ENCODE peak calls at places on chromosomes 2 and 18, in nine cellular contexts. One of them, this sample, is unnamed.
A peak's percentile ranks its signal among the peaks of the same experiment; 100 is the strongest.

GRCh38 chr2:161076936-161077335 is 83.3 kb upstream of the TANK start:
- DNase-seq in PC-3: no peak
- DNase-seq in BE2C: no peak
- DNase-seq in SJSA1: no peak
- DNase-seq in colonic mucosa: no peak
- DNase-seq in kidney epithelial cell: no peak
- DNase-seq in mesenchymal stem cell: no peak
- DNase-seq in testis: no peak
- DNase-seq in aorta: no peak
- DNase-seq in this sample: no peak

GRCh38 chr18:24470805-24471204 is 10.4 kb downstream of the HRH4 start:
- DNase-seq in PC-3: no peak
- DNase-seq in BE2C: no peak
- DNase-seq in SJSA1: no peak
- DNase-seq in colonic mucosa: no peak
- DNase-seq in kidney epithelial cell: no peak
- DNase-seq in mesenchymal stem cell: no peak
- DNase-seq in testis: no peak
- DNase-seq in aorta: no peak
- DNase-seq in this sample: no peak

GRCh38 chr2:29010946-29011649 is 30.0 kb downstream of the TOGARAM2 start:
- DNase-seq in PC-3: no peak
- DNase-seq in BE2C: no peak
- DNase-seq in SJSA1: no peak
- DNase-seq in colonic mucosa: no peak
- DNase-seq in kidney epithelial cell: no peak
- DNase-seq in mesenchymal stem cell: peak; percentile 24
- DNase-seq in testis: peak; percentile 38
- DNase-seq in aorta: no peak
- DNase-seq in this sample: peak; percentile 68

GRCh38 chr2:144379891-144380311 is 140.0 kb downstream of the ZEB2 start:
- DNase-seq in PC-3: no peak
- DNase-seq in BE2C: no peak
- DNase-seq in SJSA1: no peak
- DNase-seq in colonic mucosa: no peak
- DNase-seq in kidney epithelial cell: no peak
- DNase-seq in mesenchymal stem cell: no peak
- DNase-seq in testis: no peak
- DNase-seq in aorta: no peak
- DNase-seq in this sample: no peak

GRCh38 chr2:222404126-222404891 is 20.0 kb upstream of the SGPP2 start:
- DNase-seq in PC-3: no peak
- DNase-seq in BE2C: no peak
- DNase-seq in SJSA1: no peak
- DNase-seq in colonic mucosa: no peak
- DNase-seq in kidney epithelial cell: no peak
- DNase-seq in mesenchymal stem cell: no peak
- DNase-seq in testis: peak; percentile 22
- DNase-seq in aorta: peak; percentile 85
- DNase-seq in this sample: no peak

GRCh38 chr2:21667638-21668037 is 543.9 kb downstream of the TDRD15 start:
- DNase-seq in PC-3: no peak
- DNase-seq in BE2C: no peak
- DNase-seq in SJSA1: no peak
- DNase-seq in colonic mucosa: no peak
- DNase-seq in kidney epithelial cell: no peak
- DNase-seq in mesenchymal stem cell: no peak
- DNase-seq in testis: no peak
- DNase-seq in aorta: no peak
- DNase-seq in this sample: no peak

GRCh38 chr18:55338955-55339662 is 248.9 kb downstream of the TCF4 start:
- DNase-seq in PC-3: no peak
- DNase-seq in BE2C: no peak
- DNase-seq in SJSA1: no peak
- DNase-seq in colonic mucosa: no peak
- DNase-seq in kidney epithelial cell: no peak
- DNase-seq in mesenchymal stem cell: peak; percentile 19
- DNase-seq in testis: no peak
- DNase-seq in aorta: no peak
- DNase-seq in this sample: no peak

GRCh38 chr2:115374981-115375380 is 932.5 kb downstream of the DPP10 start:
- DNase-seq in PC-3: no peak
- DNase-seq in BE2C: no peak
- DNase-seq in SJSA1: no peak
- DNase-seq in colonic mucosa: no peak
- DNase-seq in kidney epithelial cell: no peak
- DNase-seq in mesenchymal stem cell: no peak
- DNase-seq in testis: no peak
- DNase-seq in aorta: no peak
- DNase-seq in this sample: no peak

GRCh38 chr2:24453379-24454073 is 37.5 kb upstream of the NCOA1 start:
- DNase-seq in PC-3: no peak
- DNase-seq in BE2C: no peak
- DNase-seq in SJSA1: no peak
- DNase-seq in colonic mucosa: no peak
- DNase-seq in kidney epithelial cell: no peak
- DNase-seq in mesenchymal stem cell: no peak
- DNase-seq in testis: no peak
- DNase-seq in aorta: no peak
- DNase-seq in this sample: no peak

GRCh38 chr2:24451805-24452498 is 39.1 kb upstream of the NCOA1 start:
- DNase-seq in PC-3: no peak
- DNase-seq in BE2C: no peak
- DNase-seq in SJSA1: no peak
- DNase-seq in colonic mucosa: no peak
- DNase-seq in kidney epithelial cell: no peak
- DNase-seq in mesenchymal stem cell: no peak
- DNase-seq in testis: no peak
- DNase-seq in aorta: no peak
- DNase-seq in this sample: no peak

GRCh38 chr2:24452499-24452878 is 38.6 kb upstream of the NCOA1 start:
- DNase-seq in PC-3: no peak
- DNase-seq in BE2C: no peak
- DNase-seq in SJSA1: no peak
- DNase-seq in colonic mucosa: peak; percentile 26
- DNase-seq in kidney epithelial cell: no peak
- DNase-seq in mesenchymal stem cell: no peak
- DNase-seq in testis: no peak
- DNase-seq in aorta: no peak
- DNase-seq in this sample: no peak

GRCh38 chr2:24456610-24457556 is 34.2 kb upstream of the NCOA1 start:
- DNase-seq in PC-3: peak; percentile 89
- DNase-seq in BE2C: no peak
- DNase-seq in SJSA1: peak; percentile 52
- DNase-seq in colonic mucosa: peak; percentile 48
- DNase-seq in kidney epithelial cell: peak; percentile 61
- DNase-seq in mesenchymal stem cell: peak; percentile 69
- DNase-seq in testis: peak; percentile 78
- DNase-seq in aorta: peak; percentile 86
- DNase-seq in this sample: no peak

DNA sequence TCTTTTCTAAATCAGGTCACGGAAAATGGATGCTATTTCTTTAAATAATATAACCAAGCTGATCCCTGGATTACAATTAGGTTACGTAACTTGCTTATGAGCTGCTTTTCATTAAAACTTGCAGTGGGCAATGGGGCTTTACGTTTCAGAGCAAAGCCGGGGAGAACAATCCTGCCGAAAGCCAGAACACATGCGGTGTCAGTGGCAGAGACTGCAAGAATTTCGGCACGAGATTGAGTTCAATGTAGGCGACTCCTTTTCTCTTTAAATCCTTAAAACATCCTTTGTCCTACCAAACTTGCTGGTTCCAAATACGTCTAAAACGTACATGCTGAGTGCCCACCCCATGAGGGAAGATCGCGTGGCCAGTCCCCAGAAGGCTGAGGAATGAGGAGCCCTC is 36.8 kb upstream of the NCOA1 start:
- DNase-seq in PC-3: no peak
- DNase-seq in BE2C: no peak
- DNase-seq in SJSA1: no peak
- DNase-seq in colonic mucosa: no peak
- DNase-seq in kidney epithelial cell: no peak
- DNase-seq in mesenchymal stem cell: no peak
- DNase-seq in testis: no peak
- DNase-seq in aorta: no peak
- DNase-seq in this sample: no peak
- H3K4me3 ChIP-seq in PC-3: no peak overlapping the region
- H3K4me3 ChIP-seq in BE2C: no peak overlapping the region
- H3K4me3 ChIP-seq in SJSA1: peak overlapping the region; percentile 8
- H3K4me3 ChIP-seq in colonic mucosa: no peak overlapping the region
- H3K4me3 ChIP-seq in kidney epithelial cell: peak overlapping the region; percentile 0
- H3K4me3 ChIP-seq in mesenchymal stem cell: peak overlapping the region; percentile 70
- H3K4me3 ChIP-seq in testis: peak overlapping the region; percentile 13
- H3K4me3 ChIP-seq in aorta: peak overlapping the region; percentile 49
- H3K4me3 ChIP-seq in this sample: no peak overlapping the region

DNA sequence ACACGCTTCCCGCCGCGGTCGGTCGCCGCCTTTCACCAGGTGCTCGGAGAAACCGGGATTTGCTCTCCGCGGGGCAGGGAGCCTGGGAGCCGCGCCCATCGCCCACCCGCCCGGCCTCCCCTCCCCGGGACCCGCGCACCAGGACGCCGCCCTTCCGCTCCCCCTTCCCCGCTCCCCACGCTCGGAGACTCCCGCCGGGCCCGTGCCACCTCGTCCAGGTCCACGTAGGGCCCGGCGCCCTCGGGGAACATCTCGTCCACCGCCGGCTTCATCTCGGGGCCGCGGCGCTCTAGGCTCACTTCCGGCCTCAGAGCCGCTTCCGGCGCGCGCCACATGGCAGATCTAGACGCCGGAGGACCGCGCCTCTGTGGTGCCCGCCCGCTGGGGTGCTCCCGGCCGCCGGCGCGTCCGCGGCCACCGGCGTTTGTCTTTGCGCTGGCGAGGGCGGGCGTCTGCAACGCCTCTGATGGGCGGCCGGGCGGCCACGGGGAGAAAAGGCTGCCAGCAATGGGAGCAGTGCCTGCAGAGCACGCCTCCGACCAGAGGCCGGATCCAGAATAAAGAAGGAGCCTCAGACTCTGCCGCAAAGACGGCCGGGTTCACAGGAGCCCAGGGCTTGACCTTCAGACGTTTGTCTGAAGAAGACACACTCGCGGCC is at the start of gene COPS9:
- DNase-seq in PC-3: peak; percentile 80
- DNase-seq in BE2C: peak; percentile 93
- DNase-seq in SJSA1: peak; percentile 89
- DNase-seq in colonic mucosa: peak; percentile 86
- DNase-seq in kidney epithelial cell: peak; percentile 44
- DNase-seq in mesenchymal stem cell: peak; percentile 89
- DNase-seq in testis: peak; percentile 94
- DNase-seq in aorta: peak; percentile 91
- DNase-seq in this sample: peak; percentile 97
- H3K27me3 ChIP-seq in PC-3: no peaks in the 10 kb centered on the region
- H3K27me3 ChIP-seq in BE2C: peaks cover 4% of the 10 kb centered on the region
- H3K27me3 ChIP-seq in SJSA1: peaks cover 8% of the 10 kb centered on the region
- H3K27me3 ChIP-seq in colonic mucosa: no peaks in the 10 kb centered on the region
- H3K27me3 ChIP-seq in kidney epithelial cell: peaks cover 19% of the 10 kb centered on the region
- H3K27me3 ChIP-seq in mesenchymal stem cell: peaks cover 16% of the 10 kb centered on the region
- H3K27me3 ChIP-seq in testis: no peaks in the 10 kb centered on the region
- H3K27me3 ChIP-seq in aorta: no peaks in the 10 kb centered on the region
- H3K27me3 ChIP-seq in this sample: peaks cover 5% of the 10 kb centered on the region

DNA sequence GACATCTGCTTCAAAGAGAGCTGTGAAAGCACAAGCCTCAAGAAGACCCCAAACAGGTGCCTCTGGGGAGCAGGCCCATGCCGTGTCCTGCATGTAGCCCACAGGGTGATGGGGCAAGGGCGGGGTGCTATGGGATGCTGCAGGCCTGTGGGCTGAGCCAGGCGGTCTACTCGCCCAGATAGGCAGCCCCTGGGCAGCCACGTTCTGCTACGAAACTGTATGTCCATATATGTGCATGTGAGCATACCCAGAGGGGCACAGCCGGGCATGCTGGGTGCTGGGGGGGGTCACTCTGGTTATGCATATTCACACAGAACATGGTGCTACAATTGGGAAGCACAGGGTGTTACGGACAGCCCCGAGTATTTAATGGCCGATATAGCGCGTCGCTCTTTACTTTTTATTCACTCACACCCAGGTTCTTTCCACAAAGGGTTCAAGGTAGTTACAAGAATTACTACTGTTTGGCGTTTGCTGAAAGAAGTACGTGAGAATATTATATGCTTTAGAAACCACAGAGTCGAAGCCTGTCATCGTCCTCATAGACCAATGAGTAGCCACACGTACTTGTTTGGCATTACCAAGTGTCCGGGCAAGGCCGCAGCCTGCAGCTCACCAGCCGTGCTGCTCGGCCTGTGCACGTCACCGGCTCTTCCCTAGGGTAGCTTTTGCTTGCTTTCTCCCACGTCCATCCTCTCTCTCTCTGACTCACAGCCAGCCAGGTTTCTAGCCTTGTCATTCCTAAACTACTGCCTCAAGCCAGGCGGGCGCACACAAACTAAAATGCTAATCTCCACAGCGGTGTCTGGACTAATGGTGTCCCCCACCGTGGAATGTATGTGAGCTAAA is 14.4 kb downstream of the MTERF4 start:
- DNase-seq in PC-3: no peak
- DNase-seq in BE2C: no peak
- DNase-seq in SJSA1: no peak
- DNase-seq in colonic mucosa: no peak
- DNase-seq in kidney epithelial cell: no peak
- DNase-seq in mesenchymal stem cell: no peak
- DNase-seq in testis: no peak
- DNase-seq in aorta: no peak
- DNase-seq in this sample: no peak
- H3K36me3 ChIP-seq in PC-3: no peaks in the 10 kb centered on the region
- H3K36me3 ChIP-seq in BE2C: peaks cover 36% of the 10 kb centered on the region
- H3K36me3 ChIP-seq in SJSA1: peaks cover 72% of the 10 kb centered on the region
- H3K36me3 ChIP-seq in colonic mucosa: no peaks in the 10 kb centered on the region
- H3K36me3 ChIP-seq in kidney epithelial cell: no peaks in the 10 kb centered on the region
- H3K36me3 ChIP-seq in mesenchymal stem cell: peaks cover 96% of the 10 kb centered on the region
- H3K36me3 ChIP-seq in testis: no peaks in the 10 kb centered on the region
- H3K36me3 ChIP-seq in aorta: peaks cover 2% of the 10 kb centered on the region
- H3K36me3 ChIP-seq in this sample: peaks cover 10% of the 10 kb centered on the region

GRCh38 chr2:105577762-105578161 is 166.9 kb upstream of the NCK2 start:
- DNase-seq in PC-3: no peak
- DNase-seq in BE2C: no peak
- DNase-seq in SJSA1: no peak
- DNase-seq in colonic mucosa: no peak
- DNase-seq in kidney epithelial cell: no peak
- DNase-seq in mesenchymal stem cell: no peak
- DNase-seq in testis: no peak
- DNase-seq in aorta: no peak
- DNase-seq in this sample: no peak

GRCh38 chr2:105576050-105576439 is 168.7 kb upstream of the NCK2 start:
- DNase-seq in PC-3: no peak
- DNase-seq in BE2C: no peak
- DNase-seq in SJSA1: no peak
- DNase-seq in colonic mucosa: no peak
- DNase-seq in kidney epithelial cell: no peak
- DNase-seq in mesenchymal stem cell: no peak
- DNase-seq in testis: no peak
- DNase-seq in aorta: no peak
- DNase-seq in this sample: no peak

GRCh38 chr2:105578166-105578565 is 166.5 kb upstream of the NCK2 start:
- DNase-seq in PC-3: no peak
- DNase-seq in BE2C: no peak
- DNase-seq in SJSA1: no peak
- DNase-seq in colonic mucosa: peak; percentile 63
- DNase-seq in kidney epithelial cell: no peak
- DNase-seq in mesenchymal stem cell: no peak
- DNase-seq in testis: no peak
- DNase-seq in aorta: no peak
- DNase-seq in this sample: no peak

GRCh38 chr2:105575626-105576025 is 169.1 kb upstream of the NCK2 start:
- DNase-seq in PC-3: no peak
- DNase-seq in BE2C: no peak
- DNase-seq in SJSA1: no peak
- DNase-seq in colonic mucosa: no peak
- DNase-seq in kidney epithelial cell: no peak
- DNase-seq in mesenchymal stem cell: no peak
- DNase-seq in testis: no peak
- DNase-seq in aorta: no peak
- DNase-seq in this sample: no peak

GRCh38 chr2:105576440-105577241 is 168.1 kb upstream of the NCK2 start:
- DNase-seq in PC-3: peak; percentile 80
- DNase-seq in BE2C: no peak
- DNase-seq in SJSA1: no peak
- DNase-seq in colonic mucosa: no peak
- DNase-seq in kidney epithelial cell: peak; percentile 56
- DNase-seq in mesenchymal stem cell: peak; percentile 87
- DNase-seq in testis: peak; percentile 66
- DNase-seq in aorta: no peak
- DNase-seq in this sample: peak; percentile 68
- H3K4me3 ChIP-seq in PC-3: peak overlapping the region; percentile 36
- H3K4me3 ChIP-seq in BE2C: no peak overlapping the region
- H3K4me3 ChIP-seq in SJSA1: no peak overlapping the region
- H3K4me3 ChIP-seq in colonic mucosa: no peak overlapping the region
- H3K4me3 ChIP-seq in kidney epithelial cell: no peak overlapping the region
- H3K4me3 ChIP-seq in mesenchymal stem cell: no peak overlapping the region
- H3K4me3 ChIP-seq in testis: no peak overlapping the region
- H3K4me3 ChIP-seq in aorta: no peak overlapping the region
- H3K4me3 ChIP-seq in this sample: no peak overlapping the region

This sample was measured in H7.